ENCODE peak calls at places on chromosome X, in four cellular contexts. One of them, this sample, is unnamed.

GRCh38 chrX:151687635-151688034 is 7.6 kb upstream of the PRRG3 start:
- DNase-seq in IMR-90: no peak
- DNase-seq in fibroblast of lung: no peak
- DNase-seq in GM23248: no peak
- DNase-seq in this sample: no peak

GRCh38 chrX:97429101-97429500 is 545.4 kb downstream of the RPA4 start:
- DNase-seq in GM23248: no peak
- DNase-seq in fibroblast of lung: no peak
- DNase-seq in IMR-90: no peak
- DNase-seq in this sample: no peak

GRCh38 chrX:107624893-107625292 is 3.4 kb upstream of the PRPS1 start:
- DNase-seq in IMR-90: no peak
- DNase-seq in fibroblast of lung: no peak
- DNase-seq in GM23248: no peak
- DNase-seq in this sample: no peak

GRCh38 chrX:17710836-17711235 is 26.5 kb upstream of the SCML1 start:
- DNase-seq in GM23248: no peak
- DNase-seq in IMR-90: peak
- DNase-seq in fibroblast of lung: peak
- DNase-seq in this sample: no peak

GRCh38 chrX:6149231-6149870 is 79.3 kb downstream of the NLGN4X start:
- DNase-seq in GM23248: no peak
- DNase-seq in fibroblast of lung: peak
- DNase-seq in IMR-90: no peak
- DNase-seq in this sample: peak

GRCh38 chrX:55161581-55161980 is 58.6 kb upstream of the PAGE5 start:
- DNase-seq in IMR-90: no peak
- DNase-seq in fibroblast of lung: peak
- DNase-seq in GM23248: peak
- DNase-seq in this sample: peak

GRCh38 chrX:22758807-22759481 is 240.8 kb upstream of the DDX53 start:
- DNase-seq in IMR-90: no peak
- DNase-seq in GM23248: no peak
- DNase-seq in fibroblast of lung: no peak
- DNase-seq in this sample: no peak

GRCh38 chrX:133670394-133670793 is 255.1 kb upstream of the GPC4 start:
- DNase-seq in IMR-90: peak
- DNase-seq in GM23248: peak
- DNase-seq in fibroblast of lung: peak
- DNase-seq in this sample: peak

GRCh38 chrX:52078133-52078532 is 9.2 kb upstream of the MAGED4B start:
- DNase-seq in IMR-90: no peak
- DNase-seq in GM23248: no peak
- DNase-seq in fibroblast of lung: no peak
- DNase-seq in this sample: no peak

GRCh38 chrX:54479471-54480122 is 16.4 kb downstream of the FGD1 start:
- DNase-seq in IMR-90: no peak
- DNase-seq in fibroblast of lung: no peak
- DNase-seq in GM23248: no peak
- DNase-seq in this sample: no peak

GRCh38 chrX:150212672-150213480 is 150.2 kb upstream of the MAMLD1 start:
- DNase-seq in fibroblast of lung: no peak
- DNase-seq in GM23248: peak
- DNase-seq in IMR-90: peak
- DNase-seq in this sample: no peak

GRCh38 chrX:1558761-1559468 is 21.9 kb upstream of the P2RY8 start:
- DNase-seq in GM23248: no peak
- DNase-seq in fibroblast of lung: no peak
- DNase-seq in IMR-90: no peak
- DNase-seq in this sample: no peak

GRCh38 chrX:69503835-69504625 is at the start of gene NALF2:
- DNase-seq in IMR-90: peak
- DNase-seq in fibroblast of lung: peak
- DNase-seq in GM23248: peak
- DNase-seq in this sample: peak

DNA sequence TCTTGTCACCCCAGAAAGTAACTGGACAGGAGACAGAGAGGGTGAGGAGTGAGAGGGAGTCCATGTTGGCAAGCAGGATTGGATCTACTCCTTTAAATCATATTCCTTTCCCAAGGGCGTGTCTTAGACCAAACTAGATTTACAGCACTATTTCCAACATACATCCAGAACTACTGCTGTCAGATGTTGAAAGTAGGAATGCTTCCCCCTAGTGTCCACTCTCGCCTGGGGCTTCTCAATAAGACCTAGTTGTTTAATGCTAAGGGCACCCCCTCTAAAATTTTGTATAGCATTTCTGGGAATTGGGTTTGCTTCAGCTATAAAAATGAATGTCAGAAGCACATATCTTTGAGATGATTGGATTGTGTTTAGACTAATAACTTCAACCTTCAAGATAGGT is 13.3 kb downstream of the OFD1 start:
- DNase-seq in IMR-90: peak
- DNase-seq in GM23248: peak
- DNase-seq in fibroblast of lung: peak
- DNase-seq in this sample: peak
- H2AFZ ChIP-seq in IMR-90: no peak
- H2AFZ ChIP-seq in GM23248: no peak
- H2AFZ ChIP-seq in fibroblast of lung: peak
- H2AFZ ChIP-seq in this sample: no peak

DNA sequence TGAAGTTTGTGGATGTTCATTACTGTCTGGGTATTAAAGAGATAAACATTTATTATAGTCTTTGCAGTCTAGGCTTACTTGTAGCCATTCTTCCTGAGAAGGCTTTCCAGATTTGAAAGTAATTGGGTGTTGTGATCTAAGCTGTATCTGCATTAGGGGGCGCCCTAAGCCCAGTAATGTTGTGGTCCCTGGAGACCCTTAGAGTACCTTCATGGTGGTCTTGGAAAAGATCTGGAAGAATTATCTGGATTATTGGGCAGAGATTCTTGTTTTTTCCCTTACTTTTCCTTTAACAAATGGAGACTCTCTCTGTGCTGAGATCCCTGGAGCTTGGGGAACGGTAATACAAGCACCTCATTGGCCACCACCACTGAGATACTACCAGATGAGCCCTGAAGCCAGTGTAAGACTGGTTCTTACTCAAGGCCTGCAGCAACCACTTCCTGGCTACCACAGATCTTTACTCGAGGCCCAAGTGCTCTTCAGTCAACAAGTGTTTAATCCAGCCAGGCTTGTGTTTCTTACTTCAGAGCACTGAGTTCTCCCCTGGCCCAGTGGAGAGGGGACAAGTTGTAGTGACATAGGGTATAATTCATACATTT is 63.1 kb downstream of the RTL3 start:
- DNase-seq in IMR-90: no peak
- DNase-seq in GM23248: peak
- DNase-seq in fibroblast of lung: no peak
- DNase-seq in this sample: no peak
- H2AFZ ChIP-seq in IMR-90: no peak
- H2AFZ ChIP-seq in GM23248: no peak
- H2AFZ ChIP-seq in fibroblast of lung: no peak
- H2AFZ ChIP-seq in this sample: no peak

GRCh38 chrX:15915959-15916703 is 61.5 kb upstream of the AP1S2 start:
- DNase-seq in fibroblast of lung: peak
- DNase-seq in IMR-90: peak
- DNase-seq in GM23248: no peak
- DNase-seq in this sample: no peak
- H2AFZ ChIP-seq in fibroblast of lung: no peak
- H2AFZ ChIP-seq in IMR-90: peak
- H2AFZ ChIP-seq in GM23248: no peak
- H2AFZ ChIP-seq in this sample: no peak

DNA sequence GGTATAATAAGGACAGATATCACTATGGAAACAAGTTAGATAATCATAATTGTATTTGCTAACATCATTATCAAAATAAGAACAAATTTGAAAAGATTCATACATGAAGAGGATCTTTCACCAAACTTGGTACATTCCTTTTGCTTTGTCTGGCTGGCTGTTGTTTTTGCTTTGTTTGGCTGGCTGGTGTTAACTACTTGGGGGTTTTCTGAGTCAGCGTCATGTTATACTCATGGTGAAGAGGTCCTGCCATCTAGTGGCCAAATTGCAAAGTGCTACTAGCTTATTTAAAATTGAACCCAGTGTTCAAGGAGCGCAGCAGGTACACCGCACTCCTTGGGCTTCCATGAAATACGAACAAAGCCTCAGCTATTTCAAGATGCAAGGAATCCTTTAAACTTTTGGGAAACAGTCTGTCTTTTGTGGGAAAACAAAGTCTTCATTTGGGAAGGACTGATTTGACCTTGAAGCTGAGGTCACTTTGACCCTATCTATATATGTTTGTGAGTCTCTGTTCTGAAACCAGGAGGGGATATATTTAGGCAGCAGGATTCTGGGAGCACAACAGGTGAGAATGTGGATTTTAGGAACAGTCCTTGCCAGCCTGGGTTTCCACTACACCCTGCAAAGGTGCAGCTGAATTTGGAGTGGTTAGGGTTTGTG is 129.7 kb downstream of the PLS3 start:
- DNase-seq in fibroblast of lung: peak
- DNase-seq in GM23248: peak
- DNase-seq in IMR-90: peak
- DNase-seq in this sample: peak
- H2AFZ ChIP-seq in fibroblast of lung: no peak
- H2AFZ ChIP-seq in GM23248: peak
- H2AFZ ChIP-seq in IMR-90: no peak
- H2AFZ ChIP-seq in this sample: no peak

DNA sequence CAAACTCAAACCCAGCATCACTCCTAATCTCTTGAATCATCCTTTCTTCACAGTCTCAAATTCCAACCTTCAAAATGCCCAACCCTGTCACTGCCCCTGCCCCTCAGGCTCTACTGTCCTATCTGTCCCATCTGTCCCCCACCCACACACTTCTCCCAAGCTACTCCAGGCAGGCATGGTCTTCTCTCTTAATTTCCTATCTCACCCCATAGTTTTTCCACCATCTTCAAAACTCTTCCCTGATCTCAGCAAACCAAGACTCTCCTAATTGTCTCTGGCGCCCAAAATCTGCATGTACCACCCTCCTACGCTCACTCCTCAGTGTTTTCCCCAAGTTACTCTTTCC is 644 bp downstream of the LAMP2 start:
- DNase-seq in IMR-90: no peak
- DNase-seq in GM23248: peak
- DNase-seq in fibroblast of lung: no peak
- DNase-seq in this sample: peak
- H2AFZ ChIP-seq in IMR-90: peak
- H2AFZ ChIP-seq in GM23248: peak
- H2AFZ ChIP-seq in fibroblast of lung: no peak
- H2AFZ ChIP-seq in this sample: peak

GRCh38 chrX:119479845-119480244 is 11.6 kb downstream of the SLC25A5 start:
- DNase-seq in fibroblast of lung: no peak
- DNase-seq in IMR-90: no peak
- DNase-seq in GM23248: no peak
- DNase-seq in this sample: peak

GRCh38 chrX:119482497-119483480 is 14.5 kb downstream of the SLC25A5 start:
- DNase-seq in fibroblast of lung: peak
- DNase-seq in IMR-90: peak
- DNase-seq in GM23248: peak
- DNase-seq in this sample: peak

GRCh38 chrX:119482041-119482440 is 13.8 kb downstream of the SLC25A5 start:
- DNase-seq in fibroblast of lung: no peak
- DNase-seq in IMR-90: no peak
- DNase-seq in GM23248: no peak
- DNase-seq in this sample: no peak

GRCh38 chrX:119478504-119478903 is 10.3 kb downstream of the SLC25A5 start:
- DNase-seq in GM23248: no peak
- DNase-seq in fibroblast of lung: no peak
- DNase-seq in IMR-90: no peak
- DNase-seq in this sample: no peak

GRCh38 chrX:119481218-119481875 is 13.1 kb downstream of the SLC25A5 start:
- DNase-seq in GM23248: no peak
- DNase-seq in fibroblast of lung: no peak
- DNase-seq in IMR-90: no peak
- DNase-seq in this sample: no peak
- H2AFZ ChIP-seq in GM23248: no peak
- H2AFZ ChIP-seq in fibroblast of lung: no peak
- H2AFZ ChIP-seq in IMR-90: no peak
- H2AFZ ChIP-seq in this sample: peak

DNA sequence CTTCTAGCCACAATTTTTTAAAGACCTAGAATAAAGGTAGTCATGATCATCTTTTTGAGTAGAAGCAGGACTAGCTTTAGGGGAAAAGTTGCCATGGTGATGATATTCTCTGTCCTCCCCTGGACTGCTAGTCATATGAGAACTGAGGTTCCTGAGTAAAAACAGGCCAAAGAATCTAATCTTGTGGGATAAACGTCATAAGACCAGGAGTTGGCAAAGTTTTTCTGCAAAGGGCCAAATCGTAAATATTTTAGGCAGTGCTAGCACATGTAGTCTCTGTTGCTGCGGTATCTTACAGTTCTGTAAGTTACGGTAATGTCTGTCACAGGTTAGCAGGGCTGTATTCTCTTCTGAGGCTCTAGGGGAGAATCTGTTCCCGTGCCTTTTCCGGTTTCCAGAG is 3.4 kb downstream of the PRPS2 start:
- DNase-seq in IMR-90: no peak
- DNase-seq in GM23248: no peak
- DNase-seq in fibroblast of lung: no peak
- DNase-seq in this sample: no peak
- H2AFZ ChIP-seq in IMR-90: no peak
- H2AFZ ChIP-seq in GM23248: no peak
- H2AFZ ChIP-seq in fibroblast of lung: no peak
- H2AFZ ChIP-seq in this sample: no peak

GRCh38 chrX:45784590-45784989 is 583.9 kb upstream of the DIPK2B start:
- DNase-seq in fibroblast of lung: no peak
- DNase-seq in GM23248: no peak
- DNase-seq in IMR-90: no peak
- DNase-seq in this sample: no peak
- H2AFZ ChIP-seq in fibroblast of lung: no peak
- H2AFZ ChIP-seq in GM23248: no peak
- H2AFZ ChIP-seq in IMR-90: no peak
- H2AFZ ChIP-seq in this sample: no peak

DNA sequence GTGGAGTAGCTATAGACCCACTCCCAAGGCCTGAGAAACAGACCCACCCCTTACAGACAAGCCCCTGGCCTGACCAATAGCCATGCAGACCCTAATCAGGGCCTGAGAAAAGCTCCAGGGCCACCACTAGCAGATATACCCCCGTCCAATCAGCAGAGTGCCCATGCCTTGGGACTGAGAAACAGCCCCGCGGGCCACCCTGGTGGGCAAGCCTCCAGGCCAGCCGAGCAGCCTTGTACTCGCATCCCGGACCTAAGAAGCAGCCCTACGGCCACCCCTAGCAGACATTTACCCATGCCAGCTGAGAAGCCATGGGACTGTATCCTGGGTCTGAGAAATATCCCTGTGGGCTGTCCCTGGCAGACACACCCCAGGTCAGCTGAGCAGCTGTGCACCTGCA is 436.5 kb downstream of the SMARCA1 start:
- DNase-seq in GM23248: no peak
- DNase-seq in fibroblast of lung: no peak
- DNase-seq in IMR-90: no peak
- DNase-seq in this sample: no peak
- H2AFZ ChIP-seq in GM23248: no peak
- H2AFZ ChIP-seq in fibroblast of lung: no peak
- H2AFZ ChIP-seq in IMR-90: no peak
- H2AFZ ChIP-seq in this sample: no peak